ENCODE peak calls at places on chromosomes 4 and X, in eight cellular contexts. E is MM.1S; A is activated CD4-positive, alpha-beta T cell treated with anti-CD3 and anti-CD28 coated beads for 24 hours; U is small intestine; R is D341Med; X is T-helper 2 cell; S is NCI-H1417 treated with DMSO at 0.1 percent for 48 hours; W is endothelial cell. G is an unnamed sample.

GRCh38 chr4:20532096-20532495 is 168.2 kb upstream of the PACRGL start:
- DNase-seq in E (no peak), A (no peak), U (no peak), R (no peak), X (no peak), S (no peak), W (no peak), G (no peak)

GRCh38 chr4:159162576-159162975 is 59.7 kb downstream of the RAPGEF2 start:
- DNase-seq in E (no peak), A (no peak), U (no peak), R (no peak), X (peak), S (no peak), W (no peak), G (no peak)

GRCh38 chr4:140176735-140177134 is 22.8 kb upstream of the MAML3 start:
- DNase-seq in E (no peak), A (no peak), U (no peak), R (no peak), X (no peak), S (no peak), W (no peak), G (no peak)

GRCh38 chr4:24690436-24690835 is 104.9 kb upstream of the SOD3 start:
- DNase-seq in E (no peak), A (no peak), U (no peak), R (no peak), X (no peak), S (no peak), W (no peak), G (no peak)

GRCh38 chr4:143700420-143701352 is at the start of gene FREM3:
- DNase-seq in E (no peak), A (no peak), U (no peak), R (peak), X (peak), S (no peak), W (peak), G (peak)

GRCh38 chr4:121057466-121057911 is 14.8 kb downstream of the NDNF start:
- DNase-seq in E (no peak), A (no peak), U (no peak), R (peak), X (no peak), S (no peak), W (peak), G (peak)

GRCh38 chr4:156799121-156799589 is 172.4 kb downstream of the PDGFC start:
- DNase-seq in E (no peak), A (no peak), U (no peak), R (no peak), X (no peak), S (no peak), W (no peak), G (no peak)

GRCh38 chr4:26819026-26819425 is 41.6 kb upstream of the STIM2 start:
- DNase-seq in E (no peak), A (no peak), U (no peak), R (no peak), X (no peak), S (no peak), W (no peak), G (no peak)

GRCh38 chr4:14070289-14070880 is 442.9 kb upstream of the BOD1L1 start:
- DNase-seq in E (no peak), A (no peak), U (peak), R (no peak), X (no peak), S (no peak), W (no peak), G (no peak)

GRCh38 chr4:7978489-7978888 is 38.8 kb upstream of the AFAP1 start:
- DNase-seq in E (no peak), A (no peak), U (peak), R (no peak), X (no peak), S (no peak), W (no peak), G (no peak)

GRCh38 chr4:45693746-45694145 is 430.1 kb downstream of the GABRG1 start:
- DNase-seq in E (no peak), A (no peak), U (no peak), R (no peak), X (no peak), S (no peak), W (no peak), G (no peak)

GRCh38 chr4:102620697-102621497 is 119.7 kb downstream of the NFKB1 start:
- DNase-seq in E (peak), A (no peak), U (peak), R (peak), X (peak), S (no peak), W (no peak), G (peak)

GRCh38 chr4:114998316-114998715 is 115.1 kb downstream of the NDST4 start:
- DNase-seq in E (no peak), A (no peak), U (no peak), R (no peak), X (no peak), S (no peak), W (no peak), G (no peak)

GRCh38 chr4:147733614-147734344 is 1.9 kb downstream of the ARHGAP10 start:
- DNase-seq in E (no peak), A (no peak), U (no peak), R (no peak), X (no peak), S (no peak), W (no peak), G (peak)

GRCh38 chr4:182555997-182556418 is 312.8 kb downstream of the TENM3 start:
- DNase-seq in E (no peak), A (no peak), U (no peak), R (peak), X (no peak), S (no peak), W (no peak), G (no peak)

GRCh38 chr4:87035881-87036509 is 101.2 kb downstream of the AFF1 start:
- DNase-seq in E (no peak), A (no peak), U (no peak), R (no peak), X (no peak), S (no peak), W (no peak), G (no peak)

GRCh38 chr4:119300388-119301131 is 21.4 kb downstream of the FABP2 start:
- DNase-seq in E (peak), A (peak), U (peak), R (peak), X (peak), S (no peak), W (peak), G (peak)

GRCh38 chr4:71380721-71381120 is 41.9 kb downstream of the SLC4A4 start:
- DNase-seq in E (no peak), A (no peak), U (no peak), R (no peak), X (no peak), S (no peak), W (no peak), G (no peak)

GRCh38 chrX:15834827-15835595 is 19.6 kb downstream of the AP1S2 start:
- DNase-seq in E (no peak), A (no peak), U (peak), R (no peak), X (no peak), S (no peak), W (no peak), G (no peak)

GRCh38 chrX:9327086-9327746 is 137.6 kb upstream of the TBL1X start:
- DNase-seq in E (no peak), A (no peak), U (no peak), R (no peak), X (no peak), S (no peak), W (no peak), G (no peak)

GRCh38 chr4:39406763-39407583 is at the start of gene KLB:
- DNase-seq in E (no peak), A (no peak), U (peak), R (peak), X (no peak), S (no peak), W (no peak), G (no peak)

GRCh38 chr4:2330119-2331042 is 68.5 kb upstream of the MXD4 start:
- DNase-seq in E (no peak), A (no peak), U (no peak), R (peak), X (no peak), S (no peak), W (no peak), G (no peak)

GRCh38 chrX:11787564-11787963 is 29.5 kb downstream of the MSL3 start:
- DNase-seq in E (no peak), A (peak), U (peak), R (peak), X (peak), S (no peak), W (peak), G (peak)

GRCh38 chrX:112670290-112670689 is 9.4 kb downstream of the LHFPL1 start:
- DNase-seq in E (no peak), A (no peak), U (no peak), R (no peak), X (no peak), S (no peak), W (no peak), G (no peak)

GRCh38 chrX:82742351-82742750 is 765.7 kb upstream of the POU3F4 start:
- DNase-seq in E (no peak), A (no peak), U (no peak), R (no peak), X (no peak), S (no peak), W (no peak), G (no peak)

G was measured in WERI-Rb-1.